ENCODE peak calls at places on chromosome X, in six cellular contexts. O is K562, X is GM23248, H is transverse colon, F is keratinocyte, G is lower lobe of right lung. K is an unnamed sample. For H3K27me3 and H3K9me3, the result is how much of the 10 kb centered on the place peaks cover.

GRCh38 chrX:114717921-114718320 is 134.0 kb downstream of the HTR2C start:
- DNase-seq in O (no peak), X (no peak), H (no peak), F (no peak), G (no peak), K (no peak)

GRCh38 chrX:30663317-30663716 is 10.1 kb downstream of the GK start:
- DNase-seq in O (no peak), X (no peak), H (no peak), F (no peak), G (no peak), K (no peak)

GRCh38 chrX:12984629-12985303 is 9.9 kb downstream of the TMSB4X start:
- DNase-seq in O (peak), X (peak), H (peak), F (peak), G (no peak), K (peak)

GRCh38 chrX:25873196-25873595 is 264.9 kb upstream of the MAGEB18 start:
- DNase-seq in O (no peak), X (no peak), H (no peak), F (peak), G (no peak), K (no peak)

GRCh38 chrX:9324676-9325075 is 140.2 kb upstream of the TBL1X start:
- DNase-seq in O (no peak), X (no peak), H (no peak), F (no peak), G (no peak), K (no peak)

GRCh38 chrX:54043696-54044125 is 562 bp downstream of the PHF8 start:
- DNase-seq in O (peak), X (peak), H (peak), F (no peak), G (no peak), K (no peak)

GRCh38 chrX:54695816-54696487 is 102.1 kb downstream of the ITIH6 start:
- DNase-seq in O (no peak), X (peak), H (no peak), F (no peak), G (no peak), K (no peak)

GRCh38 chrX:32048285-32048684 is 976.4 kb upstream of the FTHL17 start:
- DNase-seq in O (no peak), X (no peak), H (no peak), F (no peak), G (no peak), K (no peak)

GRCh38 chrX:111511477-111511876 is at the start of gene SERTM2:
- DNase-seq in O (no peak), X (no peak), H (no peak), F (no peak), G (no peak), K (no peak)

GRCh38 chrX:140034916-140035315 is 69.6 kb upstream of the CXorf66 start:
- DNase-seq in O (no peak), X (peak), H (no peak), F (no peak), G (no peak), K (no peak)

DNA sequence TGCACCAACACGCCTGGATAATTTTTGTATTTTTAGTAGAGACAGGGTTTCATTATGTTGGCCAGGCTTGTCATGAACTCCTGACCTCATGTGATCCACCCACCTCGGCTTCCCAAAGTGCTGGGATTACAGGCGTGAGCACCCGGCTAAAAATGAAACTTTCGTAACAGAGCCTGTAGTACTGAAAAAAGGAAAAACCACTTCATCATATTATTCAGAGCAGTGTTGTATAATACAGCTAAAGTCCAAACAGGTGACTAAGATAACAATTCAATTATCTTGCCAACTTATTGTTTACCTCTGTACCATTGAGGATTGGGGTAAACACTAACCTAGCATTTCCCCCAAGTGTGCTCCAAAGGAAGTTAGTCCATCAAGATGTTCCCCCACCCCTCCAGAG is 43.9 kb upstream of the HPRT1 start:
- DNase-seq in O (no peak), X (no peak), H (no peak), F (no peak), G (no peak), K (no peak)
- H3K27me3 ChIP-seq in O (under half), X (under half), H (under half), F (under half), G (under half), K (under half)

GRCh38 chrX:75648803-75649588 is 126.2 kb upstream of the ZDHHC15 start:
- DNase-seq in O (no peak), X (no peak), H (no peak), F (no peak), G (no peak), K (no peak)
- H3K9me3 ChIP-seq in O (under half), X (under half), H (under half), F (under half), G (under half), K (under half)

GRCh38 chrX:39853417-39853816 is 244.3 kb downstream of the BCOR start:
- DNase-seq in O (no peak), X (no peak), H (no peak), F (no peak), G (no peak), K (no peak)
- H3K4me3 ChIP-seq in O (no peak), X (no peak), H (no peak), F (no peak), G (no peak), K (no peak)

GRCh38 chrX:646796-647195 is 16.2 kb downstream of the SHOX start:
- DNase-seq in O (no peak), X (no peak), H (no peak), F (no peak), G (no peak), K (no peak)
- H3K27me3 ChIP-seq in O (under half), X (under half), H (under half), F (under half), G (under half), K (under half)

GRCh38 chrX:41903544-41903943 is 19.8 kb downstream of the CASK start:
- DNase-seq in O (no peak), X (no peak), H (no peak), F (no peak), G (no peak), K (no peak)
- H3K9me3 ChIP-seq in O (under half), X (under half), H (under half), F (under half), G (under half), K (under half)

DNA sequence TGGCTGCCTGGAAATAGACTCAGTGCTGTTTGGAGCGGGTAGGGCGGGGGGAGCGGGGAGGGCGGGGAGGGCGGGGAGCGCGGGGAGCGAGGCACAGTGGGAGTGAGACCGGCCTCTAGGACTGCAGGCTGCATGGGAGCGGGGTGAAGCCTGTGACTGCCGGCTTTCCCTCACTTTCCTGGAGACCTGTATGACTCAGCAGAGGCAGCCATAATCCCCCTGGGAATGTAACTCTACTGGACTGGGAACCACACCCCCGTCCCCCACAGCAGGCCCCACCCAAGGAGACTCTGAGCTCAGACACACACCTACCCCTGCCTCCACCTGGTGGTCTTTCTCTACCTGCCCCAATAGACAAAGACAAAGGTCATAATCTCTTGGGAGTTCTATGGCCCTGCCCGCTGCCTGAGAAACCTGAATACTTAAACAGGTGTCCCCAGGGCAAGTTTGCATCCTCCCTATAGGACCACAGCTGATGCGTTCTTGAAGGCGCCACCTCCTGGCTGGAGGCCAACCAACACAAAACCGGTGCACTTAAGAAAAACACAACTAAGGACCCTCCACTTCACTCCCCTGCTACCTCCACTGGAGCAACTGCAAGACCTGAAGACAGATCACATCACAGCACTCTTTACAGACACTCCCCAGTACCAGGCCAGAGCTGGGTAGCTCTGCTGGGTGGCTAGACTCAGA is 18.0 kb downstream of the HDAC8 start:
- DNase-seq in O (no peak), X (no peak), H (no peak), F (no peak), G (no peak), K (no peak)
- H3K4me3 ChIP-seq in O (peak), X (no peak), H (no peak), F (no peak), G (no peak), K (no peak)

GRCh38 chrX:19354625-19355024 is 10.9 kb downstream of the PDHA1 start:
- DNase-seq in O (no peak), X (no peak), H (no peak), F (no peak), G (no peak), K (no peak)
- H3K27me3 ChIP-seq in O (under half), X (under half), H (under half), F (under half), G (under half), K (under half)

K was measured in MG63.